ENCODE peak calls at places on chromosome 3, in five cellular contexts. H, V, Q, Y and I are unnamed samples.

GRCh38 chr3:64653101-64653500 is 34.7 kb downstream of the ADAMTS9 start:
- DNase-seq in H (no peak), V (no peak), Q (no peak), Y (no peak), I (no peak)

GRCh38 chr3:14451844-14452533 is 49.6 kb downstream of the SLC6A6 start:
- DNase-seq in H (no peak), V (no peak), Q (peak), Y (peak), I (peak)

GRCh38 chr3:159266779-159267178 is 464.9 kb downstream of the MFSD1 start:
- DNase-seq in H (no peak), V (peak), Q (peak), Y (no peak), I (peak)

GRCh38 chr3:125001557-125002413 is 54.0 kb downstream of the HEG1 start:
- DNase-seq in H (peak), V (no peak), Q (no peak), Y (no peak), I (no peak)

GRCh38 chr3:184663756-184664155 is 48.1 kb downstream of the MAGEF1 start:
- DNase-seq in H (no peak), V (no peak), Q (peak), Y (no peak), I (no peak)

GRCh38 chr3:194471863-194472262 is 14.9 kb downstream of the ATP13A3 start:
- DNase-seq in H (no peak), V (no peak), Q (no peak), Y (no peak), I (no peak)

GRCh38 chr3:95721938-95722337 is 1092.5 kb upstream of the EPHA6 start:
- DNase-seq in H (no peak), V (no peak), Q (no peak), Y (no peak), I (no peak)

GRCh38 chr3:128878556-128879124 is 780 bp upstream of the ACAD9 start:
- DNase-seq in H (no peak), V (peak), Q (peak), Y (peak), I (peak)

GRCh38 chr3:27533718-27534578 is 49.8 kb upstream of the SLC4A7 start:
- DNase-seq in H (peak), V (peak), Q (peak), Y (peak), I (peak)

GRCh38 chr3:60017631-60018030 is 967.8 kb upstream of the CFAP20DC start:
- DNase-seq in H (peak), V (no peak), Q (no peak), Y (no peak), I (peak)

GRCh38 chr3:156761007-156761406 is 65.1 kb upstream of the LEKR1 start:
- DNase-seq in H (no peak), V (no peak), Q (no peak), Y (no peak), I (no peak)

GRCh38 chr3:133268772-133269171 is 131.1 kb upstream of the BFSP2 start:
- DNase-seq in H (no peak), V (no peak), Q (no peak), Y (no peak), I (no peak)

GRCh38 chr3:172647823-172648222 is 63.0 kb downstream of the NCEH1 start:
- DNase-seq in H (no peak), V (no peak), Q (no peak), Y (no peak), I (no peak)

GRCh38 chr3:153173758-153174516 is 11.9 kb downstream of the RAP2B start:
- DNase-seq in H (no peak), V (no peak), Q (peak), Y (no peak), I (no peak)

GRCh38 chr3:67324554-67324953 is 326.4 kb downstream of the KBTBD8 start:
- DNase-seq in H (no peak), V (no peak), Q (no peak), Y (no peak), I (no peak)

GRCh38 chr3:10740954-10741353 is 75.1 kb upstream of the SLC6A11 start:
- DNase-seq in H (no peak), V (no peak), Q (no peak), Y (no peak), I (no peak)

GRCh38 chr3:71393093-71393492 is 190.4 kb downstream of the FOXP1 start:
- DNase-seq in H (no peak), V (no peak), Q (no peak), Y (no peak), I (no peak)

GRCh38 chr3:131396170-131396569 is 14.6 kb downstream of the NUDT16 start:
- DNase-seq in H (no peak), V (no peak), Q (no peak), Y (no peak), I (no peak)

GRCh38 chr3:172294238-172294806 is 153.9 kb downstream of the GHSR start:
- DNase-seq in H (no peak), V (no peak), Q (no peak), Y (no peak), I (no peak)

GRCh38 chr3:12796171-12797123 is at the start of gene CAND2:
- DNase-seq in H (peak), V (peak), Q (peak), Y (peak), I (no peak)

GRCh38 chr3:158731938-158732855 is at the start of gene RARRES1:
- DNase-seq in H (peak), V (peak), Q (peak), Y (peak), I (peak)

GRCh38 chr3:100992086-100993033 is 861 bp downstream of the ABI3BP start:
- DNase-seq in H (no peak), V (no peak), Q (peak), Y (peak), I (peak)

GRCh38 chr3:173191611-173192010 is 50.6 kb upstream of the SPATA16 start:
- DNase-seq in H (no peak), V (no peak), Q (peak), Y (no peak), I (no peak)

GRCh38 chr3:50089603-50089945 is 855 bp downstream of the RBM5 start:
- DNase-seq in H (no peak), V (no peak), Q (peak), Y (no peak), I (peak)

GRCh38 chr3:191966556-191966955 is 505.6 kb downstream of the PYDC2 start:
- DNase-seq in H (no peak), V (no peak), Q (no peak), Y (no peak), I (no peak)

GRCh38 chr3:71064288-71064975 is 519.1 kb downstream of the FOXP1 start:
- DNase-seq in H (peak), V (peak), Q (peak), Y (peak), I (peak)

GRCh38 chr3:131730581-131730980 is 227.8 kb upstream of the MRPL3 start:
- DNase-seq in H (no peak), V (no peak), Q (no peak), Y (no peak), I (no peak)

GRCh38 chr3:17852217-17852616 is 109.8 kb upstream of the TBC1D5 start:
- DNase-seq in H (no peak), V (no peak), Q (no peak), Y (no peak), I (no peak)

GRCh38 chr3:16391936-16392536 is 121.5 kb downstream of the RFTN1 start:
- DNase-seq in H (no peak), V (no peak), Q (no peak), Y (no peak), I (no peak)

GRCh38 chr3:128011140-128011539 is 41.1 kb upstream of the SEC61A1 start:
- DNase-seq in H (no peak), V (no peak), Q (peak), Y (peak), I (peak)

GRCh38 chr3:121231872-121232271 is 313.9 kb downstream of the POLQ start:
- DNase-seq in H (no peak), V (no peak), Q (no peak), Y (no peak), I (no peak)

GRCh38 chr3:42804831-42805821 is 836 bp upstream of the HIGD1A start:
- DNase-seq in H (no peak), V (peak), Q (no peak), Y (peak), I (peak)